ENCODE peak calls at places on chromosome 14, in five cellular contexts. One of them, this sample, is unnamed.

GRCh38 chr14:52951730-52952481 is 1.1 kb upstream of the FERMT2 start:
- DNase-seq in colonic mucosa: peak
- DNase-seq in GM19239: no peak
- DNase-seq in bronchial epithelial cell: peak
- DNase-seq in stimulated activated naive CD8-positive, alpha-beta T cell treated with anti-CD3 and anti-CD28 coated beads, Interleukin-15, Interleukin-2, amounts not matched to agents 100 U/mL and 50 U/mL, for 24 hours: no peak
- DNase-seq in this sample: no peak

GRCh38 chr14:37598085-37598972 is 2.9 kb downstream of the TTC6 start:
- DNase-seq in colonic mucosa: peak
- DNase-seq in GM19239: no peak
- DNase-seq in bronchial epithelial cell: peak
- DNase-seq in stimulated activated naive CD8-positive, alpha-beta T cell treated with anti-CD3 and anti-CD28 coated beads, Interleukin-15, Interleukin-2, amounts not matched to agents 100 U/mL and 50 U/mL, for 24 hours: no peak
- DNase-seq in this sample: no peak

GRCh38 chr14:103296987-103297386 is 37.0 kb upstream of the EIF5 start:
- DNase-seq in colonic mucosa: no peak
- DNase-seq in GM19239: no peak
- DNase-seq in bronchial epithelial cell: no peak
- DNase-seq in stimulated activated naive CD8-positive, alpha-beta T cell treated with anti-CD3 and anti-CD28 coated beads, Interleukin-15, Interleukin-2, amounts not matched to agents 100 U/mL and 50 U/mL, for 24 hours: no peak
- DNase-seq in this sample: no peak

GRCh38 chr14:55804198-55804553 is 224.2 kb downstream of the KTN1 start:
- DNase-seq in colonic mucosa: no peak
- DNase-seq in GM19239: no peak
- DNase-seq in bronchial epithelial cell: no peak
- DNase-seq in stimulated activated naive CD8-positive, alpha-beta T cell treated with anti-CD3 and anti-CD28 coated beads, Interleukin-15, Interleukin-2, amounts not matched to agents 100 U/mL and 50 U/mL, for 24 hours: no peak
- DNase-seq in this sample: no peak

GRCh38 chr14:61877050-61877390 is 114.8 kb downstream of the SNAPC1 start:
- DNase-seq in colonic mucosa: no peak
- DNase-seq in GM19239: no peak
- DNase-seq in bronchial epithelial cell: no peak
- DNase-seq in stimulated activated naive CD8-positive, alpha-beta T cell treated with anti-CD3 and anti-CD28 coated beads, Interleukin-15, Interleukin-2, amounts not matched to agents 100 U/mL and 50 U/mL, for 24 hours: no peak
- DNase-seq in this sample: no peak

GRCh38 chr14:21267431-21267845 is 1.8 kb downstream of the HNRNPC start:
- DNase-seq in colonic mucosa: no peak
- DNase-seq in GM19239: no peak
- DNase-seq in bronchial epithelial cell: no peak
- DNase-seq in stimulated activated naive CD8-positive, alpha-beta T cell treated with anti-CD3 and anti-CD28 coated beads, Interleukin-15, Interleukin-2, amounts not matched to agents 100 U/mL and 50 U/mL, for 24 hours: no peak
- DNase-seq in this sample: no peak

GRCh38 chr14:78253986-78254385 is 83.8 kb downstream of the NRXN3 start:
- DNase-seq in colonic mucosa: no peak
- DNase-seq in GM19239: no peak
- DNase-seq in bronchial epithelial cell: peak
- DNase-seq in stimulated activated naive CD8-positive, alpha-beta T cell treated with anti-CD3 and anti-CD28 coated beads, Interleukin-15, Interleukin-2, amounts not matched to agents 100 U/mL and 50 U/mL, for 24 hours: no peak
- DNase-seq in this sample: no peak

GRCh38 chr14:91980157-91980556 is 32.7 kb upstream of the FBLN5 start:
- DNase-seq in colonic mucosa: no peak
- DNase-seq in GM19239: no peak
- DNase-seq in bronchial epithelial cell: peak
- DNase-seq in stimulated activated naive CD8-positive, alpha-beta T cell treated with anti-CD3 and anti-CD28 coated beads, Interleukin-15, Interleukin-2, amounts not matched to agents 100 U/mL and 50 U/mL, for 24 hours: no peak
- DNase-seq in this sample: peak

GRCh38 chr14:59707778-59708635 is 131.4 kb upstream of the CCDC175 start:
- DNase-seq in colonic mucosa: no peak
- DNase-seq in GM19239: no peak
- DNase-seq in bronchial epithelial cell: no peak
- DNase-seq in stimulated activated naive CD8-positive, alpha-beta T cell treated with anti-CD3 and anti-CD28 coated beads, Interleukin-15, Interleukin-2, amounts not matched to agents 100 U/mL and 50 U/mL, for 24 hours: no peak
- DNase-seq in this sample: no peak

GRCh38 chr14:44960646-44961045 is 1.1 kb downstream of the KLHL28 start:
- DNase-seq in colonic mucosa: no peak
- DNase-seq in GM19239: no peak
- DNase-seq in bronchial epithelial cell: peak
- DNase-seq in stimulated activated naive CD8-positive, alpha-beta T cell treated with anti-CD3 and anti-CD28 coated beads, Interleukin-15, Interleukin-2, amounts not matched to agents 100 U/mL and 50 U/mL, for 24 hours: no peak
- DNase-seq in this sample: no peak

GRCh38 chr14:31172084-31172483 is 35.5 kb downstream of the HECTD1 start:
- DNase-seq in colonic mucosa: no peak
- DNase-seq in GM19239: no peak
- DNase-seq in bronchial epithelial cell: no peak
- DNase-seq in stimulated activated naive CD8-positive, alpha-beta T cell treated with anti-CD3 and anti-CD28 coated beads, Interleukin-15, Interleukin-2, amounts not matched to agents 100 U/mL and 50 U/mL, for 24 hours: no peak
- DNase-seq in this sample: no peak

GRCh38 chr14:97077253-97077653 is 280.1 kb downstream of the VRK1 start:
- DNase-seq in colonic mucosa: peak
- DNase-seq in GM19239: no peak
- DNase-seq in bronchial epithelial cell: peak
- DNase-seq in stimulated activated naive CD8-positive, alpha-beta T cell treated with anti-CD3 and anti-CD28 coated beads, Interleukin-15, Interleukin-2, amounts not matched to agents 100 U/mL and 50 U/mL, for 24 hours: peak
- DNase-seq in this sample: no peak

GRCh38 chr14:85731198-85731597 is 201.3 kb downstream of the FLRT2 start:
- DNase-seq in colonic mucosa: no peak
- DNase-seq in GM19239: no peak
- DNase-seq in bronchial epithelial cell: no peak
- DNase-seq in stimulated activated naive CD8-positive, alpha-beta T cell treated with anti-CD3 and anti-CD28 coated beads, Interleukin-15, Interleukin-2, amounts not matched to agents 100 U/mL and 50 U/mL, for 24 hours: no peak
- DNase-seq in this sample: no peak

GRCh38 chr14:54207075-54207474 is 189.7 kb upstream of the CDKN3 start:
- DNase-seq in colonic mucosa: no peak
- DNase-seq in GM19239: no peak
- DNase-seq in bronchial epithelial cell: peak
- DNase-seq in stimulated activated naive CD8-positive, alpha-beta T cell treated with anti-CD3 and anti-CD28 coated beads, Interleukin-15, Interleukin-2, amounts not matched to agents 100 U/mL and 50 U/mL, for 24 hours: no peak
- DNase-seq in this sample: no peak

GRCh38 chr14:20997564-20997963 is 1.5 kb upstream of the SLC39A2 start:
- DNase-seq in colonic mucosa: no peak
- DNase-seq in GM19239: no peak
- DNase-seq in bronchial epithelial cell: no peak
- DNase-seq in stimulated activated naive CD8-positive, alpha-beta T cell treated with anti-CD3 and anti-CD28 coated beads, Interleukin-15, Interleukin-2, amounts not matched to agents 100 U/mL and 50 U/mL, for 24 hours: no peak
- DNase-seq in this sample: no peak

GRCh38 chr14:52304248-52304904 is 9.7 kb upstream of the PTGER2 start:
- DNase-seq in colonic mucosa: no peak
- DNase-seq in GM19239: no peak
- DNase-seq in bronchial epithelial cell: no peak
- DNase-seq in stimulated activated naive CD8-positive, alpha-beta T cell treated with anti-CD3 and anti-CD28 coated beads, Interleukin-15, Interleukin-2, amounts not matched to agents 100 U/mL and 50 U/mL, for 24 hours: no peak
- DNase-seq in this sample: no peak

GRCh38 chr14:73438993-73439392 is 19.4 kb downstream of the NUMB start:
- DNase-seq in colonic mucosa: no peak
- DNase-seq in GM19239: no peak
- DNase-seq in bronchial epithelial cell: no peak
- DNase-seq in stimulated activated naive CD8-positive, alpha-beta T cell treated with anti-CD3 and anti-CD28 coated beads, Interleukin-15, Interleukin-2, amounts not matched to agents 100 U/mL and 50 U/mL, for 24 hours: no peak
- DNase-seq in this sample: no peak

GRCh38 chr14:32998433-32998832 is 59.8 kb downstream of the NPAS3 start:
- DNase-seq in colonic mucosa: no peak
- DNase-seq in GM19239: no peak
- DNase-seq in bronchial epithelial cell: peak
- DNase-seq in stimulated activated naive CD8-positive, alpha-beta T cell treated with anti-CD3 and anti-CD28 coated beads, Interleukin-15, Interleukin-2, amounts not matched to agents 100 U/mL and 50 U/mL, for 24 hours: no peak
- DNase-seq in this sample: no peak

GRCh38 chr14:49946320-49947141 is 53.6 kb downstream of the ARF6 start:
- DNase-seq in colonic mucosa: peak
- DNase-seq in GM19239: no peak
- DNase-seq in bronchial epithelial cell: peak
- DNase-seq in stimulated activated naive CD8-positive, alpha-beta T cell treated with anti-CD3 and anti-CD28 coated beads, Interleukin-15, Interleukin-2, amounts not matched to agents 100 U/mL and 50 U/mL, for 24 hours: no peak
- DNase-seq in this sample: no peak

GRCh38 chr14:50092006-50092555 is 24.3 kb downstream of the VCPKMT start:
- DNase-seq in colonic mucosa: no peak
- DNase-seq in GM19239: no peak
- DNase-seq in bronchial epithelial cell: no peak
- DNase-seq in stimulated activated naive CD8-positive, alpha-beta T cell treated with anti-CD3 and anti-CD28 coated beads, Interleukin-15, Interleukin-2, amounts not matched to agents 100 U/mL and 50 U/mL, for 24 hours: no peak
- DNase-seq in this sample: no peak

GRCh38 chr14:64184103-64184729 is 110.0 kb downstream of the ESR2 start:
- DNase-seq in colonic mucosa: no peak
- DNase-seq in GM19239: no peak
- DNase-seq in bronchial epithelial cell: no peak
- DNase-seq in stimulated activated naive CD8-positive, alpha-beta T cell treated with anti-CD3 and anti-CD28 coated beads, Interleukin-15, Interleukin-2, amounts not matched to agents 100 U/mL and 50 U/mL, for 24 hours: no peak
- DNase-seq in this sample: no peak

GRCh38 chr14:101024686-101025085 is 121.2 kb upstream of the RTL1 start:
- DNase-seq in colonic mucosa: no peak
- DNase-seq in GM19239: no peak
- DNase-seq in bronchial epithelial cell: no peak
- DNase-seq in stimulated activated naive CD8-positive, alpha-beta T cell treated with anti-CD3 and anti-CD28 coated beads, Interleukin-15, Interleukin-2, amounts not matched to agents 100 U/mL and 50 U/mL, for 24 hours: no peak
- DNase-seq in this sample: no peak

GRCh38 chr14:77139540-77140342 is 1.9 kb downstream of the ZDHHC22 start:
- DNase-seq in colonic mucosa: peak
- DNase-seq in GM19239: no peak
- DNase-seq in bronchial epithelial cell: no peak
- DNase-seq in stimulated activated naive CD8-positive, alpha-beta T cell treated with anti-CD3 and anti-CD28 coated beads, Interleukin-15, Interleukin-2, amounts not matched to agents 100 U/mL and 50 U/mL, for 24 hours: peak
- DNase-seq in this sample: no peak

GRCh38 chr14:60064491-60065072 is 27.1 kb upstream of the PCNX4 start:
- DNase-seq in colonic mucosa: no peak
- DNase-seq in GM19239: no peak
- DNase-seq in bronchial epithelial cell: peak
- DNase-seq in stimulated activated naive CD8-positive, alpha-beta T cell treated with anti-CD3 and anti-CD28 coated beads, Interleukin-15, Interleukin-2, amounts not matched to agents 100 U/mL and 50 U/mL, for 24 hours: no peak
- DNase-seq in this sample: peak

GRCh38 chr14:61472025-61472672 is 150.8 kb downstream of the PRKCH start:
- DNase-seq in colonic mucosa: no peak
- DNase-seq in GM19239: no peak
- DNase-seq in bronchial epithelial cell: peak
- DNase-seq in stimulated activated naive CD8-positive, alpha-beta T cell treated with anti-CD3 and anti-CD28 coated beads, Interleukin-15, Interleukin-2, amounts not matched to agents 100 U/mL and 50 U/mL, for 24 hours: peak
- DNase-seq in this sample: no peak

GRCh38 chr14:99663716-99664635 is 19.0 kb downstream of the HHIPL1 start:
- DNase-seq in colonic mucosa: no peak
- DNase-seq in GM19239: no peak
- DNase-seq in bronchial epithelial cell: no peak
- DNase-seq in stimulated activated naive CD8-positive, alpha-beta T cell treated with anti-CD3 and anti-CD28 coated beads, Interleukin-15, Interleukin-2, amounts not matched to agents 100 U/mL and 50 U/mL, for 24 hours: no peak
- DNase-seq in this sample: no peak

GRCh38 chr14:100554082-100554677 is 33.0 kb downstream of the BEGAIN start:
- DNase-seq in colonic mucosa: peak
- DNase-seq in GM19239: no peak
- DNase-seq in bronchial epithelial cell: peak
- DNase-seq in stimulated activated naive CD8-positive, alpha-beta T cell treated with anti-CD3 and anti-CD28 coated beads, Interleukin-15, Interleukin-2, amounts not matched to agents 100 U/mL and 50 U/mL, for 24 hours: no peak
- DNase-seq in this sample: no peak

GRCh38 chr14:101478796-101479410 is 82.4 kb upstream of the DIO3 start:
- DNase-seq in colonic mucosa: peak
- DNase-seq in GM19239: no peak
- DNase-seq in bronchial epithelial cell: no peak
- DNase-seq in stimulated activated naive CD8-positive, alpha-beta T cell treated with anti-CD3 and anti-CD28 coated beads, Interleukin-15, Interleukin-2, amounts not matched to agents 100 U/mL and 50 U/mL, for 24 hours: no peak
- DNase-seq in this sample: no peak

GRCh38 chr14:65156568-65157366 is 54.5 kb upstream of the MAX start:
- DNase-seq in colonic mucosa: no peak
- DNase-seq in GM19239: peak
- DNase-seq in bronchial epithelial cell: peak
- DNase-seq in stimulated activated naive CD8-positive, alpha-beta T cell treated with anti-CD3 and anti-CD28 coated beads, Interleukin-15, Interleukin-2, amounts not matched to agents 100 U/mL and 50 U/mL, for 24 hours: no peak
- DNase-seq in this sample: no peak

GRCh38 chr14:73008501-73008900 is 18.4 kb downstream of the ZFYVE1 start:
- DNase-seq in colonic mucosa: no peak
- DNase-seq in GM19239: no peak
- DNase-seq in bronchial epithelial cell: no peak
- DNase-seq in stimulated activated naive CD8-positive, alpha-beta T cell treated with anti-CD3 and anti-CD28 coated beads, Interleukin-15, Interleukin-2, amounts not matched to agents 100 U/mL and 50 U/mL, for 24 hours: no peak
- DNase-seq in this sample: no peak

GRCh38 chr14:50666772-50667490 is 1.2 kb downstream of the SAV1 start:
- DNase-seq in colonic mucosa: peak
- DNase-seq in GM19239: no peak
- DNase-seq in bronchial epithelial cell: peak
- DNase-seq in stimulated activated naive CD8-positive, alpha-beta T cell treated with anti-CD3 and anti-CD28 coated beads, Interleukin-15, Interleukin-2, amounts not matched to agents 100 U/mL and 50 U/mL, for 24 hours: peak
- DNase-seq in this sample: no peak

GRCh38 chr14:35406811-35407630 is 2.5 kb upstream of the NFKBIA start:
- DNase-seq in colonic mucosa: no peak
- DNase-seq in GM19239: no peak
- DNase-seq in bronchial epithelial cell: peak
- DNase-seq in stimulated activated naive CD8-positive, alpha-beta T cell treated with anti-CD3 and anti-CD28 coated beads, Interleukin-15, Interleukin-2, amounts not matched to agents 100 U/mL and 50 U/mL, for 24 hours: no peak
- DNase-seq in this sample: no peak

GRCh38 chr14:36661506-36662257 is at the start of gene PAX9:
- DNase-seq in colonic mucosa: peak
- DNase-seq in GM19239: no peak
- DNase-seq in bronchial epithelial cell: peak
- DNase-seq in stimulated activated naive CD8-positive, alpha-beta T cell treated with anti-CD3 and anti-CD28 coated beads, Interleukin-15, Interleukin-2, amounts not matched to agents 100 U/mL and 50 U/mL, for 24 hours: peak
- DNase-seq in this sample: no peak